ENCODE peak calls at places on chromosomes 2 and 18, in ten cellular contexts. One of them, this sample, is unnamed.

GRCh38 chr2:237022533-237022932 is 63.2 kb upstream of the COPS8 start:
- DNase-seq in fibroblast of lung: no peak
- DNase-seq in activated CD4-positive, CD25-positive, alpha-beta regulatory T cell: no peak
- DNase-seq in stimulated activated naive B cell treated with anti-CD40 and anti-IgM and Interleukin-4, amounts not matched to agents 10 μg/mL and 1 μg/mL and 100 μg/mL, for 72 hours: no peak
- DNase-seq in NCI-H748 treated with DMSO at 0.1 percent for 48 hours: peak; percentile 49
- DNase-seq in sigmoid colon: no peak
- DNase-seq in M059J: no peak
- DNase-seq in NCI-H526 treated with DMSO at 0.1 percent for 48 hours: no peak
- DNase-seq in ACHN: no peak
- DNase-seq in NCI-H345: peak; percentile 13
- DNase-seq in this sample: no peak

GRCh38 chr2:28360742-28361293 is 31.8 kb upstream of the FOSL2 start:
- DNase-seq in fibroblast of lung: peak; percentile 43
- DNase-seq in activated CD4-positive, CD25-positive, alpha-beta regulatory T cell: no peak
- DNase-seq in stimulated activated naive B cell treated with anti-CD40 and anti-IgM and Interleukin-4, amounts not matched to agents 10 μg/mL and 1 μg/mL and 100 μg/mL, for 72 hours: no peak
- DNase-seq in NCI-H748 treated with DMSO at 0.1 percent for 48 hours: no peak
- DNase-seq in sigmoid colon: peak; percentile 68
- DNase-seq in M059J: peak; percentile 94
- DNase-seq in NCI-H526 treated with DMSO at 0.1 percent for 48 hours: no peak
- DNase-seq in ACHN: peak; percentile 25
- DNase-seq in NCI-H345: no peak
- DNase-seq in this sample: no peak

GRCh38 chr2:110114007-110114591 is 1.5 kb downstream of the MALL start:
- DNase-seq in fibroblast of lung: peak; percentile 45
- DNase-seq in activated CD4-positive, CD25-positive, alpha-beta regulatory T cell: no peak
- DNase-seq in stimulated activated naive B cell treated with anti-CD40 and anti-IgM and Interleukin-4, amounts not matched to agents 10 μg/mL and 1 μg/mL and 100 μg/mL, for 72 hours: no peak
- DNase-seq in NCI-H748 treated with DMSO at 0.1 percent for 48 hours: peak; percentile 14
- DNase-seq in sigmoid colon: no peak
- DNase-seq in M059J: peak; percentile 65
- DNase-seq in NCI-H526 treated with DMSO at 0.1 percent for 48 hours: peak; percentile 7
- DNase-seq in ACHN: no peak
- DNase-seq in NCI-H345: peak; percentile 88
- DNase-seq in this sample: no peak

GRCh38 chr2:231977430-231977829 is 15.9 kb downstream of the DIS3L2 start:
- DNase-seq in fibroblast of lung: no peak
- DNase-seq in activated CD4-positive, CD25-positive, alpha-beta regulatory T cell: no peak
- DNase-seq in stimulated activated naive B cell treated with anti-CD40 and anti-IgM and Interleukin-4, amounts not matched to agents 10 μg/mL and 1 μg/mL and 100 μg/mL, for 72 hours: no peak
- DNase-seq in NCI-H748 treated with DMSO at 0.1 percent for 48 hours: no peak
- DNase-seq in sigmoid colon: no peak
- DNase-seq in M059J: no peak
- DNase-seq in NCI-H526 treated with DMSO at 0.1 percent for 48 hours: no peak
- DNase-seq in ACHN: no peak
- DNase-seq in NCI-H345: no peak
- DNase-seq in this sample: no peak

GRCh38 chr2:128685841-128686497 is 367.3 kb upstream of the HS6ST1 start:
- DNase-seq in fibroblast of lung: no peak
- DNase-seq in activated CD4-positive, CD25-positive, alpha-beta regulatory T cell: no peak
- DNase-seq in stimulated activated naive B cell treated with anti-CD40 and anti-IgM and Interleukin-4, amounts not matched to agents 10 μg/mL and 1 μg/mL and 100 μg/mL, for 72 hours: no peak
- DNase-seq in NCI-H748 treated with DMSO at 0.1 percent for 48 hours: no peak
- DNase-seq in sigmoid colon: no peak
- DNase-seq in M059J: no peak
- DNase-seq in NCI-H526 treated with DMSO at 0.1 percent for 48 hours: no peak
- DNase-seq in ACHN: no peak
- DNase-seq in NCI-H345: no peak
- DNase-seq in this sample: no peak

GRCh38 chr18:75545189-75545588 is 117.7 kb upstream of the SMIM21 start:
- DNase-seq in fibroblast of lung: no peak
- DNase-seq in activated CD4-positive, CD25-positive, alpha-beta regulatory T cell: no peak
- DNase-seq in stimulated activated naive B cell treated with anti-CD40 and anti-IgM and Interleukin-4, amounts not matched to agents 10 μg/mL and 1 μg/mL and 100 μg/mL, for 72 hours: no peak
- DNase-seq in NCI-H748 treated with DMSO at 0.1 percent for 48 hours: no peak
- DNase-seq in sigmoid colon: no peak
- DNase-seq in M059J: no peak
- DNase-seq in NCI-H526 treated with DMSO at 0.1 percent for 48 hours: no peak
- DNase-seq in ACHN: no peak
- DNase-seq in NCI-H345: no peak
- DNase-seq in this sample: no peak

GRCh38 chr2:225637199-225637598 is 237.7 kb downstream of the NYAP2 start:
- DNase-seq in fibroblast of lung: no peak
- DNase-seq in activated CD4-positive, CD25-positive, alpha-beta regulatory T cell: no peak
- DNase-seq in stimulated activated naive B cell treated with anti-CD40 and anti-IgM and Interleukin-4, amounts not matched to agents 10 μg/mL and 1 μg/mL and 100 μg/mL, for 72 hours: no peak
- DNase-seq in NCI-H748 treated with DMSO at 0.1 percent for 48 hours: no peak
- DNase-seq in sigmoid colon: no peak
- DNase-seq in M059J: no peak
- DNase-seq in NCI-H526 treated with DMSO at 0.1 percent for 48 hours: no peak
- DNase-seq in ACHN: no peak
- DNase-seq in NCI-H345: no peak
- DNase-seq in this sample: no peak

GRCh38 chr2:220887271-220887870 is 684.7 kb downstream of the EPHA4 start:
- DNase-seq in fibroblast of lung: peak; percentile 81
- DNase-seq in activated CD4-positive, CD25-positive, alpha-beta regulatory T cell: no peak
- DNase-seq in stimulated activated naive B cell treated with anti-CD40 and anti-IgM and Interleukin-4, amounts not matched to agents 10 μg/mL and 1 μg/mL and 100 μg/mL, for 72 hours: no peak
- DNase-seq in NCI-H748 treated with DMSO at 0.1 percent for 48 hours: no peak
- DNase-seq in sigmoid colon: no peak
- DNase-seq in M059J: no peak
- DNase-seq in NCI-H526 treated with DMSO at 0.1 percent for 48 hours: no peak
- DNase-seq in ACHN: no peak
- DNase-seq in NCI-H345: no peak
- DNase-seq in this sample: no peak

GRCh38 chr2:39510087-39510486 is 73.0 kb upstream of the MAP4K3 start:
- DNase-seq in fibroblast of lung: no peak
- DNase-seq in activated CD4-positive, CD25-positive, alpha-beta regulatory T cell: no peak
- DNase-seq in stimulated activated naive B cell treated with anti-CD40 and anti-IgM and Interleukin-4, amounts not matched to agents 10 μg/mL and 1 μg/mL and 100 μg/mL, for 72 hours: no peak
- DNase-seq in NCI-H748 treated with DMSO at 0.1 percent for 48 hours: no peak
- DNase-seq in sigmoid colon: no peak
- DNase-seq in M059J: no peak
- DNase-seq in NCI-H526 treated with DMSO at 0.1 percent for 48 hours: no peak
- DNase-seq in ACHN: no peak
- DNase-seq in NCI-H345: no peak
- DNase-seq in this sample: no peak

GRCh38 chr2:174344716-174345472 is 10.1 kb downstream of the SP9 start:
- DNase-seq in fibroblast of lung: peak; percentile 52
- DNase-seq in activated CD4-positive, CD25-positive, alpha-beta regulatory T cell: no peak
- DNase-seq in stimulated activated naive B cell treated with anti-CD40 and anti-IgM and Interleukin-4, amounts not matched to agents 10 μg/mL and 1 μg/mL and 100 μg/mL, for 72 hours: no peak
- DNase-seq in NCI-H748 treated with DMSO at 0.1 percent for 48 hours: peak; percentile 26
- DNase-seq in sigmoid colon: no peak
- DNase-seq in M059J: peak; percentile 70
- DNase-seq in NCI-H526 treated with DMSO at 0.1 percent for 48 hours: peak; percentile 27
- DNase-seq in ACHN: peak; percentile 70
- DNase-seq in NCI-H345: peak; percentile 43
- DNase-seq in this sample: peak; percentile 19

GRCh38 chr2:148900350-148900749 is 25.3 kb downstream of the KIF5C start:
- DNase-seq in fibroblast of lung: no peak
- DNase-seq in activated CD4-positive, CD25-positive, alpha-beta regulatory T cell: no peak
- DNase-seq in stimulated activated naive B cell treated with anti-CD40 and anti-IgM and Interleukin-4, amounts not matched to agents 10 μg/mL and 1 μg/mL and 100 μg/mL, for 72 hours: no peak
- DNase-seq in NCI-H748 treated with DMSO at 0.1 percent for 48 hours: peak; percentile 95
- DNase-seq in sigmoid colon: no peak
- DNase-seq in M059J: no peak
- DNase-seq in NCI-H526 treated with DMSO at 0.1 percent for 48 hours: peak; percentile 72
- DNase-seq in ACHN: no peak
- DNase-seq in NCI-H345: peak; percentile 54
- DNase-seq in this sample: peak; percentile 37

GRCh38 chr2:88831071-88831791 is 139.8 kb downstream of the RPIA start:
- DNase-seq in fibroblast of lung: no peak
- DNase-seq in activated CD4-positive, CD25-positive, alpha-beta regulatory T cell: no peak
- DNase-seq in stimulated activated naive B cell treated with anti-CD40 and anti-IgM and Interleukin-4, amounts not matched to agents 10 μg/mL and 1 μg/mL and 100 μg/mL, for 72 hours: no peak
- DNase-seq in NCI-H748 treated with DMSO at 0.1 percent for 48 hours: no peak
- DNase-seq in sigmoid colon: no peak
- DNase-seq in M059J: peak; percentile 57
- DNase-seq in NCI-H526 treated with DMSO at 0.1 percent for 48 hours: no peak
- DNase-seq in ACHN: no peak
- DNase-seq in NCI-H345: no peak
- DNase-seq in this sample: no peak

GRCh38 chr2:102103992-102104871 is 38.3 kb upstream of the IL1R1 start:
- DNase-seq in fibroblast of lung: peak; percentile 91
- DNase-seq in activated CD4-positive, CD25-positive, alpha-beta regulatory T cell: peak; percentile 51
- DNase-seq in stimulated activated naive B cell treated with anti-CD40 and anti-IgM and Interleukin-4, amounts not matched to agents 10 μg/mL and 1 μg/mL and 100 μg/mL, for 72 hours: peak; percentile 60
- DNase-seq in NCI-H748 treated with DMSO at 0.1 percent for 48 hours: no peak
- DNase-seq in sigmoid colon: peak; percentile 92
- DNase-seq in M059J: peak; percentile 95
- DNase-seq in NCI-H526 treated with DMSO at 0.1 percent for 48 hours: no peak
- DNase-seq in ACHN: no peak
- DNase-seq in NCI-H345: no peak
- DNase-seq in this sample: no peak

GRCh38 chr2:176814740-176815367 is 397.7 kb upstream of the HNRNPA3 start:
- DNase-seq in fibroblast of lung: peak; percentile 6
- DNase-seq in activated CD4-positive, CD25-positive, alpha-beta regulatory T cell: no peak
- DNase-seq in stimulated activated naive B cell treated with anti-CD40 and anti-IgM and Interleukin-4, amounts not matched to agents 10 μg/mL and 1 μg/mL and 100 μg/mL, for 72 hours: no peak
- DNase-seq in NCI-H748 treated with DMSO at 0.1 percent for 48 hours: peak; percentile 62
- DNase-seq in sigmoid colon: no peak
- DNase-seq in M059J: peak; percentile 25
- DNase-seq in NCI-H526 treated with DMSO at 0.1 percent for 48 hours: peak; percentile 46
- DNase-seq in ACHN: peak; percentile 59
- DNase-seq in NCI-H345: peak; percentile 42
- DNase-seq in this sample: peak; percentile 12

GRCh38 chr18:69674921-69675405 is 272.7 kb downstream of the CD226 start:
- DNase-seq in fibroblast of lung: no peak
- DNase-seq in activated CD4-positive, CD25-positive, alpha-beta regulatory T cell: no peak
- DNase-seq in stimulated activated naive B cell treated with anti-CD40 and anti-IgM and Interleukin-4, amounts not matched to agents 10 μg/mL and 1 μg/mL and 100 μg/mL, for 72 hours: no peak
- DNase-seq in NCI-H748 treated with DMSO at 0.1 percent for 48 hours: no peak
- DNase-seq in sigmoid colon: no peak
- DNase-seq in M059J: no peak
- DNase-seq in NCI-H526 treated with DMSO at 0.1 percent for 48 hours: no peak
- DNase-seq in ACHN: no peak
- DNase-seq in NCI-H345: no peak
- DNase-seq in this sample: peak; percentile 6

GRCh38 chr18:62368100-62368499 is 43.0 kb downstream of the TNFRSF11A start:
- DNase-seq in fibroblast of lung: no peak
- DNase-seq in activated CD4-positive, CD25-positive, alpha-beta regulatory T cell: no peak
- DNase-seq in stimulated activated naive B cell treated with anti-CD40 and anti-IgM and Interleukin-4, amounts not matched to agents 10 μg/mL and 1 μg/mL and 100 μg/mL, for 72 hours: no peak
- DNase-seq in NCI-H748 treated with DMSO at 0.1 percent for 48 hours: no peak
- DNase-seq in sigmoid colon: no peak
- DNase-seq in M059J: no peak
- DNase-seq in NCI-H526 treated with DMSO at 0.1 percent for 48 hours: no peak
- DNase-seq in ACHN: no peak
- DNase-seq in NCI-H345: no peak
- DNase-seq in this sample: no peak

GRCh38 chr2:195382186-195382585 is 274.8 kb upstream of the SLC39A10 start:
- DNase-seq in fibroblast of lung: no peak
- DNase-seq in activated CD4-positive, CD25-positive, alpha-beta regulatory T cell: no peak
- DNase-seq in stimulated activated naive B cell treated with anti-CD40 and anti-IgM and Interleukin-4, amounts not matched to agents 10 μg/mL and 1 μg/mL and 100 μg/mL, for 72 hours: no peak
- DNase-seq in NCI-H748 treated with DMSO at 0.1 percent for 48 hours: no peak
- DNase-seq in sigmoid colon: no peak
- DNase-seq in M059J: no peak
- DNase-seq in NCI-H526 treated with DMSO at 0.1 percent for 48 hours: no peak
- DNase-seq in ACHN: no peak
- DNase-seq in NCI-H345: no peak
- DNase-seq in this sample: no peak

GRCh38 chr18:46053368-46054095 is 18.5 kb downstream of the PSTPIP2 start:
- DNase-seq in fibroblast of lung: peak; percentile 34
- DNase-seq in activated CD4-positive, CD25-positive, alpha-beta regulatory T cell: no peak
- DNase-seq in stimulated activated naive B cell treated with anti-CD40 and anti-IgM and Interleukin-4, amounts not matched to agents 10 μg/mL and 1 μg/mL and 100 μg/mL, for 72 hours: no peak
- DNase-seq in NCI-H748 treated with DMSO at 0.1 percent for 48 hours: no peak
- DNase-seq in sigmoid colon: no peak
- DNase-seq in M059J: no peak
- DNase-seq in NCI-H526 treated with DMSO at 0.1 percent for 48 hours: no peak
- DNase-seq in ACHN: no peak
- DNase-seq in NCI-H345: no peak
- DNase-seq in this sample: no peak

GRCh38 chr2:69483024-69483423 is 45.8 kb upstream of the NFU1 start:
- DNase-seq in fibroblast of lung: peak; percentile 67
- DNase-seq in activated CD4-positive, CD25-positive, alpha-beta regulatory T cell: no peak
- DNase-seq in stimulated activated naive B cell treated with anti-CD40 and anti-IgM and Interleukin-4, amounts not matched to agents 10 μg/mL and 1 μg/mL and 100 μg/mL, for 72 hours: no peak
- DNase-seq in NCI-H748 treated with DMSO at 0.1 percent for 48 hours: peak; percentile 11
- DNase-seq in sigmoid colon: no peak
- DNase-seq in M059J: no peak
- DNase-seq in NCI-H526 treated with DMSO at 0.1 percent for 48 hours: no peak
- DNase-seq in ACHN: no peak
- DNase-seq in NCI-H345: no peak
- DNase-seq in this sample: no peak

This sample was measured in NCI-H1105.